ENCODE peak calls at places on chromosomes 1 and 21, in eight cellular contexts. Q, V, G, L, M, I, K and X are unnamed samples.

GRCh38 chr1:172085372-172085771 is 244.1 kb downstream of the DNM3 start:
- DNase-seq in M (no peak), L (no peak), Q (no peak), V (no peak), I (no peak), K (no peak), G (no peak), X (no peak)

GRCh38 chr1:93751391-93752250 is 70.0 kb upstream of the BCAR3 start:
- DNase-seq in L (no peak), G (no peak), I (no peak), K (no peak), M (no peak), V (no peak), Q (peak; percentile 26), X (no peak)

GRCh38 chr1:21724098-21724497 is 54.9 kb upstream of the RAP1GAP start:
- DNase-seq in Q (no peak), M (no peak), L (no peak), I (no peak), K (no peak), G (no peak), V (no peak), X (no peak)

GRCh38 chr1:191671236-191671635 is 487.0 kb upstream of the RGS18 start:
- DNase-seq in V (peak; percentile 0), G (no peak), M (peak; percentile 22), K (no peak), L (no peak), I (no peak), Q (no peak), X (no peak)

GRCh38 chr1:162373072-162373427 is 3.6 kb downstream of the SPATA46 start:
- DNase-seq in L (no peak), K (no peak), V (no peak), Q (no peak), G (no peak), I (no peak), M (no peak), X (no peak)

GRCh38 chr1:117366982-117367768 is at the start of gene MAN1A2:
- DNase-seq in I (peak; percentile 87), L (peak; percentile 91), M (peak; percentile 76), G (no peak), Q (peak; percentile 93), V (peak; percentile 51), K (no peak), X (peak; percentile 75)

GRCh38 chr1:204520834-204521709 is 4.9 kb downstream of the MDM4 start:
- DNase-seq in L (no peak), I (peak; percentile 99), M (no peak), K (no peak), G (peak; percentile 67), V (peak; percentile 44), Q (no peak), X (peak; percentile 73)

GRCh38 chr21:46423546-46424061 is 35.1 kb upstream of the DIP2A start:
- DNase-seq in Q (no peak), L (no peak), G (no peak), V (no peak), M (no peak), K (no peak), I (peak; percentile 13), X (no peak)

GRCh38 chr1:100631015-100631521 is 88.5 kb upstream of the VCAM1 start:
- DNase-seq in I (no peak), G (peak; percentile 51), L (no peak), K (peak; percentile 79), M (peak; percentile 86), Q (no peak), V (peak; percentile 38), X (no peak)

GRCh38 chr1:219990782-219991510 is 55.4 kb downstream of the EPRS1 start:
- DNase-seq in I (peak; percentile 51), M (peak; percentile 11), V (peak; percentile 43), K (no peak), L (no peak), G (no peak), Q (no peak), X (no peak)

GRCh38 chr21:38365521-38365920 is 108.7 kb downstream of the KCNJ15 start:
- DNase-seq in Q (no peak), K (no peak), L (no peak), V (no peak), I (no peak), G (no peak), M (no peak), X (no peak)

GRCh38 chr1:145961425-145962156 is 2.8 kb downstream of the ANKRD34A start:
- DNase-seq in V (no peak), K (no peak), G (no peak), Q (no peak), L (peak; percentile 49), M (peak; percentile 48), I (no peak), X (peak; percentile 85)

GRCh38 chr1:24925082-24925779 is 4.8 kb downstream of the RUNX3 start:
- DNase-seq in M (no peak), V (no peak), K (no peak), G (no peak), I (no peak), L (peak; percentile 26), Q (no peak), X (peak; percentile 94)

GRCh38 chr1:2415801-2416208 is 3.4 kb upstream of the PEX10 start:
- DNase-seq in V (peak; percentile 36), M (no peak), G (no peak), K (no peak), L (peak; percentile 68), Q (peak; percentile 22), I (peak; percentile 73), X (peak; percentile 72)
- TF ChIP-seq CTCF in V (no peak), M (no peak), G (no peak), K (no peak), L (no peak), Q (no peak), I (peak; percentile 53), X (no peak)

GRCh38 chr1:225977937-225978748 is 21.0 kb downstream of the SDE2 start:
- DNase-seq in I (peak; percentile 63), L (no peak), G (no peak), V (no peak), M (no peak), Q (no peak), K (no peak), X (no peak)

GRCh38 chr1:225973158-225973557 is 26.0 kb downstream of the SDE2 start:
- DNase-seq in G (no peak), M (no peak), Q (no peak), V (peak; percentile 14), K (no peak), I (no peak), L (peak; percentile 79), X (no peak)

GRCh38 chr1:225979421-225979820 is 19.7 kb downstream of the SDE2 start:
- DNase-seq in Q (no peak), K (no peak), I (no peak), G (no peak), V (no peak), L (no peak), M (no peak), X (no peak)

GRCh38 chr1:225972344-225973152 is 26.6 kb downstream of the SDE2 start:
- DNase-seq in V (no peak), M (no peak), I (no peak), L (no peak), Q (no peak), K (no peak), G (no peak), X (no peak)

DNA sequence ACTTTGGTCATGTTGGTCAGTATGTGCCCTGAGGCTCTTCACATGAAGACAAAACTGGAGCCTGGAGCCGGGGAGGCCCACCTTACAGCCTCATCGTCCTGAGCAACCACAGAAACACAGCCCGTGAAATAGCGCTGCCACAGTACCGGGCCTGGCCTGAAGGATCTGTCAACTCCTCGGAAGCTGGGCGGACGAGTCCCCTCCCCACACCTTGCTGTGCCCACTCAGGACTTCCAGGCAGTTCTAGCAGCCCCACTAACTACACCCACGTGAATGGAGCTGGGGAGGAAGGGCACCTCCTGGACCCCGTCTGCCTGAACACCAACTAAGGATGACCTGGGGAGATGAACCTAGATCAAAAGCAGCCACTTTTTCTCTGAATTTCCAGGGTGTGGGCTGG is 24.7 kb downstream of the SDE2 start:
- DNase-seq in L (no peak), M (no peak), K (no peak), Q (no peak), I (no peak), V (no peak), G (no peak), X (no peak)
- TF ChIP-seq CTCF in L (no peak), M (no peak), K (no peak), Q (no peak), I (no peak), V (no peak), G (no peak), X (no peak)

GRCh38 chr1:206801467-206801866 is 29.2 kb upstream of the IL10 start:
- DNase-seq in V (no peak), Q (no peak), G (no peak), M (no peak), L (no peak), K (no peak), I (no peak), X (no peak)
- TF ChIP-seq CTCF in V (no peak), Q (no peak), G (no peak), M (no peak), L (no peak), K (no peak), I (peak; percentile 30), X (no peak)

GRCh38 chr1:35559317-35559944 is 1.8 kb downstream of the NCDN start:
- DNase-seq in G (no peak), I (no peak), M (no peak), V (no peak), K (no peak), Q (no peak), L (no peak), X (no peak)

GRCh38 chr1:35560256-35561225 is 2.9 kb downstream of the NCDN start:
- DNase-seq in V (no peak), G (no peak), L (no peak), K (no peak), M (no peak), I (no peak), Q (peak; percentile 83), X (no peak)

GRCh38 chr1:35557611-35558373 is at the start of gene NCDN:
- DNase-seq in Q (peak; percentile 96), I (peak; percentile 97), K (peak; percentile 88), L (peak; percentile 96), G (peak; percentile 95), M (peak; percentile 97), V (peak; percentile 86), X (peak; percentile 99)

GRCh38 chr1:35557118-35557610 is at the start of gene KIAA0319L:
- DNase-seq in Q (peak; percentile 86), M (no peak), I (no peak), K (no peak), L (peak; percentile 91), V (no peak), G (no peak), X (no peak)

DNA sequence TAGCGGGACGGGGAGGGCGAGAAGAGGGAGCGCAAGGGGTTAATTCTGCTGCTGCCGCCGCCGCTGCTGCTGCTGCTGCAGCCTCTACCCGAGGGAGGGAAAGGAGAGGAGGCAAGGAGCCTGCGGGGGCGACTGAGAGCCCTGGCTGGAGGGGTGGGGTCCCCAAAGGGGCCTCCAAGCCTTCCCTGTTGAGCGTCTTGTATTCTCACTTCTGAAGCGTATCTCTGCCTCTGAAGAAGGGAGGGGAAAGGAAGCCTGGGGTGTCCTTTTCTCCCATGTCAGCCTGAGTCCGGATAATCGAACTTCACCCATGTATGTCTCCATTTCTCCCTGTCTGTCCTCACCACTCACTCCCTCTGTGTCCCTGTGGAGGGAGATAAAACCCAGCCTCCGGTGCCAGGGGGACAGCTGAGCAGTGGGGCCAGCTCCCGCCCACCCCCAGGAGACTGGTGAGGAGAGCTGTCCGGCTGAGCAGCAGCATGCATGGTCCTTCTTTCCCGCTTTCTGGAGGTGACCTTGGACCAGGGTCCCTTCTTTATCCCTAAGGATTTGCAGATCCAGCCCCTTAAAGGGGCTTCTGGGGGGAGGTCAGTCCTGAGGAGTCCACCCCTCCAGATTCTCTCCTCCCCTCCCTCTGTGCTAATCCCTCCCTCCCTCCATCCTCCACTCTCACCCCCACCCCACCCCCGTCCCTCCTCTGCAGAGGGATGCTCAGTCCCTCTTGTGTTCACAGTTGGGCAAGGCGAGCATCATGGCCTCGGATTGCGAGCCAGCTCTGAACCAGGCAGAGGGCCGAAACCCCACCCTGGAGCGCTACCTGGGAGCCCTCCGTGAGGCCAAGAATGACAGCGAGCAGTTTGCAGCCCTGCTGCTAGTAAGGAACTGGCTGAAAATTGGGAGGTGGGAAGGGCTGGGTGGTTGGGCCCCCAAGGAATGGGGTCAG is 1.0 kb downstream of the NCDN start:
- DNase-seq in V (no peak), Q (no peak), G (no peak), M (no peak), I (peak; percentile 43), K (no peak), L (no peak), X (peak; percentile 38)
- TF ChIP-seq CTCF in V (no peak), Q (no peak), G (peak; percentile 20), M (no peak), I (no peak), K (no peak), L (no peak), X (no peak)